ENCODE peak calls at places on chromosomes 3 and 15, in nine cellular contexts. W is CD4-positive, alpha-beta memory T cell; D is ELR; I is DMS153; C is NCI-H2081; O is NCI-H510A treated with DMSO at 0.1 percent for 48 hours; A is CD4-positive, alpha-beta T cell; S is pancreas; R is NCI-H1105. Y is an unnamed sample.

GRCh38 chr3:70992557-70992956 is 591.0 kb downstream of the FOXP1 start:
- DNase-seq in W (no peak), D (peak; percentile 11), I (no peak), C (no peak), O (no peak), A (no peak), S (no peak), R (no peak), Y (no peak)

GRCh38 chr15:82132742-82133141 is 86.9 kb upstream of the MEX3B start:
- DNase-seq in W (no peak), D (peak; percentile 97), I (no peak), C (no peak), O (no peak), A (no peak), S (no peak), R (no peak), Y (no peak)

GRCh38 chr15:40238927-40239591 is at the start of gene PAK6:
- DNase-seq in W (no peak), D (peak; percentile 80), I (no peak), C (peak; percentile 45), O (peak; percentile 47), A (no peak), S (peak; percentile 87), R (peak; percentile 57), Y (peak; percentile 7)

GRCh38 chr3:107218864-107219269 is 158.4 kb upstream of the CCDC54 start:
- DNase-seq in W (no peak), D (peak; percentile 31), I (no peak), C (no peak), O (no peak), A (no peak), S (no peak), R (no peak), Y (no peak)

GRCh38 chr3:179355996-179356395 is 8.5 kb downstream of the MFN1 start:
- DNase-seq in W (no peak), D (no peak), I (no peak), C (no peak), O (no peak), A (no peak), S (no peak), R (no peak), Y (no peak)

GRCh38 chr15:72285927-72286516 is 13.7 kb upstream of the PARP6 start:
- DNase-seq in W (no peak), D (peak; percentile 32), I (peak; percentile 14), C (no peak), O (peak; percentile 3), A (peak; percentile 44), S (peak; percentile 65), R (no peak), Y (no peak)

GRCh38 chr15:28919201-28919627 is 33.4 kb downstream of the APBA2 start:
- DNase-seq in W (no peak), D (no peak), I (peak; percentile 13), C (no peak), O (peak; percentile 43), A (peak; percentile 47), S (no peak), R (no peak), Y (no peak)

GRCh38 chr3:194596906-194597305 is 36.3 kb downstream of the TMEM44 start:
- DNase-seq in W (no peak), D (no peak), I (no peak), C (no peak), O (no peak), A (no peak), S (no peak), R (no peak), Y (no peak)

GRCh38 chr3:124791142-124791541 is 60.9 kb downstream of the UMPS start:
- DNase-seq in W (no peak), D (peak; percentile 56), I (no peak), C (no peak), O (no peak), A (no peak), S (no peak), R (no peak), Y (no peak)

GRCh38 chr15:39312984-39313383 is 267.9 kb upstream of the THBS1 start:
- DNase-seq in W (no peak), D (peak; percentile 27), I (no peak), C (no peak), O (no peak), A (no peak), S (no peak), R (no peak), Y (no peak)

GRCh38 chr15:42364529-42364928 is 5.2 kb downstream of the CAPN3 start:
- DNase-seq in W (no peak), D (no peak), I (peak; percentile 31), C (peak; percentile 54), O (peak; percentile 89), A (no peak), S (no peak), R (peak; percentile 69), Y (no peak)

GRCh38 chr15:44207643-44208042 is 12.6 kb upstream of the FRMD5 start:
- DNase-seq in W (no peak), D (peak; percentile 89), I (no peak), C (no peak), O (no peak), A (no peak), S (no peak), R (no peak), Y (no peak)

GRCh38 chr3:190972840-190973270 is 110.4 kb upstream of the GMNC start:
- DNase-seq in W (no peak), D (peak; percentile 43), I (no peak), C (no peak), O (no peak), A (no peak), S (no peak), R (no peak), Y (no peak)

GRCh38 chr3:122942937-122943827 is 84.4 kb downstream of the SEMA5B start:
- DNase-seq in W (no peak), D (peak; percentile 75), I (peak; percentile 43), C (peak; percentile 70), O (peak; percentile 46), A (no peak), S (peak; percentile 90), R (peak; percentile 39), Y (no peak)

GRCh38 chr3:194082596-194083220 is 53.2 kb upstream of the HES1 start:
- DNase-seq in W (no peak), D (peak; percentile 63), I (no peak), C (no peak), O (peak; percentile 24), A (no peak), S (no peak), R (no peak), Y (no peak)

GRCh38 chr3:157786618-157787017 is 283.4 kb upstream of the VEPH1 start:
- DNase-seq in W (no peak), D (peak; percentile 70), I (no peak), C (no peak), O (no peak), A (no peak), S (no peak), R (no peak), Y (no peak)

GRCh38 chr3:8996681-8997121 is 33.4 kb upstream of the RAD18 start:
- DNase-seq in W (no peak), D (peak; percentile 45), I (no peak), C (no peak), O (no peak), A (no peak), S (no peak), R (no peak), Y (no peak)

GRCh38 chr3:147191795-147192385 is 214.5 kb downstream of the ZIC4 start:
- DNase-seq in W (no peak), D (peak; percentile 82), I (no peak), C (peak; percentile 66), O (peak; percentile 7), A (no peak), S (no peak), R (peak; percentile 75), Y (peak; percentile 2)

GRCh38 chr15:85128636-85129035 is 147.0 kb downstream of the PDE8A start:
- DNase-seq in W (no peak), D (peak; percentile 11), I (no peak), C (no peak), O (no peak), A (no peak), S (no peak), R (no peak), Y (no peak)

GRCh38 chr3:11138371-11138770 is 15.9 kb upstream of the HRH1 start:
- DNase-seq in W (no peak), D (no peak), I (no peak), C (no peak), O (no peak), A (no peak), S (no peak), R (no peak), Y (no peak)

GRCh38 chr3:152120606-152121291 is 148.0 kb upstream of the MBNL1 start:
- DNase-seq in W (no peak), D (peak; percentile 17), I (no peak), C (no peak), O (no peak), A (no peak), S (no peak), R (no peak), Y (no peak)

GRCh38 chr3:113405180-113405579 is 36.1 kb downstream of the CFAP44 start:
- DNase-seq in W (no peak), D (peak; percentile 63), I (no peak), C (no peak), O (no peak), A (no peak), S (no peak), R (no peak), Y (no peak)

GRCh38 chr3:100088735-100089368 is 25.4 kb downstream of the FILIP1L start:
- DNase-seq in W (no peak), D (peak; percentile 35), I (no peak), C (no peak), O (no peak), A (no peak), S (no peak), R (no peak), Y (no peak)

GRCh38 chr3:133038089-133038730 is at the start of gene TMEM108:
- DNase-seq in W (no peak), D (peak; percentile 17), I (peak; percentile 90), C (peak; percentile 99), O (peak; percentile 83), A (no peak), S (peak; percentile 91), R (peak; percentile 99), Y (peak; percentile 60)

GRCh38 chr3:116569611-116570010 is 124.3 kb upstream of the LSAMP start:
- DNase-seq in W (no peak), D (no peak), I (no peak), C (no peak), O (no peak), A (no peak), S (no peak), R (no peak), Y (no peak)